ENCODE peak calls at places on chromosomes 6 and 20, in seven cellular contexts. G, M, K, C, U, L and B are unnamed samples.

GRCh38 chr20:43789593-43789992 is 62.8 kb upstream of the GTSF1L start:
- DNase-seq in G (no peak), M (no peak), K (no peak), C (no peak), U (no peak), L (peak; percentile 47), B (no peak)

GRCh38 chr6:167323111-167323510 is 1.8 kb upstream of the TTLL2 start:
- DNase-seq in G (no peak), M (no peak), K (no peak), C (no peak), U (no peak), L (no peak), B (no peak)

GRCh38 chr6:9502991-9503761 is 911.7 kb downstream of the TFAP2A start:
- DNase-seq in G (no peak), M (peak; percentile 88), K (peak; percentile 82), C (no peak), U (peak; percentile 60), L (peak; percentile 92), B (peak; percentile 17)

GRCh38 chr6:158852312-158853071 is 33.3 kb upstream of the EZR start:
- DNase-seq in G (no peak), M (no peak), K (no peak), C (no peak), U (no peak), L (no peak), B (no peak)

GRCh38 chr6:166509193-166509592 is 77.3 kb downstream of the RAMACL start:
- DNase-seq in G (no peak), M (no peak), K (no peak), C (no peak), U (no peak), L (no peak), B (no peak)

GRCh38 chr6:31660998-31661866 is 654 bp upstream of the C6orf47 start:
- DNase-seq in G (no peak), M (peak; percentile 70), K (peak; percentile 50), C (no peak), U (peak; percentile 32), L (peak; percentile 60), B (no peak)

GRCh38 chr6:95501032-95501904 is 76.1 kb upstream of the MANEA start:
- DNase-seq in G (no peak), M (no peak), K (no peak), C (no peak), U (no peak), L (no peak), B (no peak)

GRCh38 chr6:47859132-47859531 is 77.3 kb downstream of the OPN5 start:
- DNase-seq in G (no peak), M (no peak), K (no peak), C (no peak), U (no peak), L (no peak), B (no peak)

GRCh38 chr6:37602360-37602759 is 95.3 kb downstream of the MDGA1 start:
- DNase-seq in G (no peak), M (peak; percentile 43), K (peak; percentile 63), C (no peak), U (no peak), L (peak; percentile 28), B (no peak)

GRCh38 chr6:26025047-26025893 is 62.0 kb upstream of the HFE start:
- DNase-seq in G (peak; percentile 45), M (peak; percentile 80), K (peak; percentile 91), C (no peak), U (no peak), L (peak; percentile 79), B (no peak)

GRCh38 chr20:49856904-49857303 is 44.3 kb downstream of the SLC9A8 start:
- DNase-seq in G (no peak), M (no peak), K (no peak), C (no peak), U (no peak), L (no peak), B (no peak)

GRCh38 chr6:125129354-125129753 is 24.2 kb upstream of the TPD52L1 start:
- DNase-seq in G (no peak), M (no peak), K (no peak), C (no peak), U (no peak), L (no peak), B (no peak)

DNA sequence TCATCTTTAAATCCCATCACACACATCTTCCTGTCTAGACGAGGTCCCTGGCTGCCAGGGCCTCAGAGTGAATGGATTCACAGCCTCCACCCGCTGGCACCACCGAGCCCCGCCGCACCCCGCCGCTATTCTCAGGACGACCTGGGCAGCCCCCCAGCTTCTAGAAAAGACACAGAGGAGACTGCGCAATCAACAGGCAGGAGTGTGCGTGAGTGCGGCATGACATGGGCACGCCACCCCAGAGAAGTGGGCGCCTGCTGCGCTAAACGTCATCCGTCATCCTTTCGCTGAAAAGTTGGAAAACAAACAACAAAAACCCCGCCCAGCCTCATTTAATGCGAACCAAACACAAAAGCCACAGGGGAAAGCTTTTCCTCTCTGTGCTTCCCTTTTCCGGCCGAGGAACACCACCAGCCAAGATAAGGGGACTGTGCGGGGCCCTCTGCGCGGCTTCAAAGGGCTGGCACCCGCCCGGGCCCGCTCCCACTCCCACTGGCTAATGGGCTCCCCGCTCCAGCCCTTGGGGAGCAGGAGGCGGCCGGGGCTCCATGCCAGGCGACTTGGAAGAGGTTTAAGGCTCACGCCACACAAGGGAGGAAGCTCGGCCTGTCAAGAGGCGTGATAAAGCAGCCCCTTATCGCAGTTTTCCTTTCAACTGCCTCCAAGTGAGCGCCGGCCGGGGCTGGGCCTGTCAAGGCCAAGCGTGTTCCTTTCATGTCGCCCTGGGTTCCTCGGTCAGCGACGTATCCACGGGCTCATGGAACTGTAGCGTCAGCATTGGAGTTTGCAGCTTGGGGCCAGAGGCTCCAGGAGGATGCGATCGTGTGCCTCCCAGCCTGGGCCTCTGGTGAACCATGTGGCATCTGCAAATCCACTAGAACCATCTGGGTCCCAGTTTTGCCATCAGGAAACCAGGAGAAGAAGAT is 50.1 kb downstream of the NFATC2 start:
- DNase-seq in G (peak; percentile 71), M (peak; percentile 88), K (no peak), C (no peak), U (no peak), L (peak; percentile 50), B (no peak)
- H3K4me3 ChIP-seq in G (peak overlapping the region; percentile 45), M (no peak overlapping the region), K (no peak overlapping the region), C (no peak overlapping the region), U (no peak overlapping the region), L (no peak overlapping the region), B (no peak overlapping the region)

DNA sequence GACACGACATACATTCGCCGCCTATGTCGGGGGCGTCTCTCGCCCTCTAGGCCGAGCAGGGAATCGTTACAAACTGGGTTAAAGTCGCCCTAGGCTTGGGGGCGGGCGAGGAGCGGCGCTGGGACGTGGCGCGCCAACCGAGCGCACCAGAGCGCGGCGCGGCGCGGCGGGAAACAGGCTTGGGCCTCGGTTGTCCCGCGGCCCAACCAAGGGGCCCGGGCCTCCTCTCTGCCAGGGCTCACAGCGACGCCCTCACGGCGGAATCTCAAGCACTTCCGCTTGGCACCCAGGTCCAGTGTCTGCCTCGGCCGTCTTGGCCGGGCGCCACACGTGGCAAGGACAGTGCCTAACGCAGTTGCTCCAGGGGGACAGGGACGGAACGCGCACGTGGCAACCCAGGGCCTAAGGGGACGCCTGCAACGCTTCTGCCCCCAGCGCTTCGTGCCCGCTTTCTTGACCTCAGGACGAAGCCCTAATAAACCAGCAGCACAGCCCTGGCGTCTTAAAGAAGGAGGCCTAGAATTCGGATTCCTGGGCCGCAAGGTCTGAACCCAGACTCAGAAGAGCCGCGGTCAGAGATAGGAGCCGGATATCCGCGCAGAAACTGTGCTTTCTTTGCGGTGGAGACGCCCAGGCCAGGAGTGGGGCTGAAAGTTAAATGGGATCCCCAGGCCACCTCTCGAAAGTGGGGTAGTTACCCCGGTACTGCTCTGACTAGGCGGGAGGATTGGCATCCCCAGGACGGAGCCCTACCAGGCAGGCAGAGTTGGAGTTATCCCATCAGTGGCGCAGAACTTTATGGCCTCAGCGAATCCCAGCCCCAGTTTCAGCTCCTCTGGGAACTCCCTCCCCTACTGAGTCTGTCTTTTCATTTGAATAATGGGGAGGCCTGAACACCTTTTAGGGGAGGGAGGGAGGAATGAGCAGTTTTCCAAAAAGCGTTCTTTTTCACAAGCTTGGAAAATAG is 71.7 kb downstream of the NCR2 start:
- DNase-seq in G (peak; percentile 53), M (no peak), K (no peak), C (no peak), U (no peak), L (no peak), B (no peak)
- H3K4me3 ChIP-seq in G (no peak overlapping the region), M (no peak overlapping the region), K (no peak overlapping the region), C (no peak overlapping the region), U (no peak overlapping the region), L (no peak overlapping the region), B (no peak overlapping the region)

DNA sequence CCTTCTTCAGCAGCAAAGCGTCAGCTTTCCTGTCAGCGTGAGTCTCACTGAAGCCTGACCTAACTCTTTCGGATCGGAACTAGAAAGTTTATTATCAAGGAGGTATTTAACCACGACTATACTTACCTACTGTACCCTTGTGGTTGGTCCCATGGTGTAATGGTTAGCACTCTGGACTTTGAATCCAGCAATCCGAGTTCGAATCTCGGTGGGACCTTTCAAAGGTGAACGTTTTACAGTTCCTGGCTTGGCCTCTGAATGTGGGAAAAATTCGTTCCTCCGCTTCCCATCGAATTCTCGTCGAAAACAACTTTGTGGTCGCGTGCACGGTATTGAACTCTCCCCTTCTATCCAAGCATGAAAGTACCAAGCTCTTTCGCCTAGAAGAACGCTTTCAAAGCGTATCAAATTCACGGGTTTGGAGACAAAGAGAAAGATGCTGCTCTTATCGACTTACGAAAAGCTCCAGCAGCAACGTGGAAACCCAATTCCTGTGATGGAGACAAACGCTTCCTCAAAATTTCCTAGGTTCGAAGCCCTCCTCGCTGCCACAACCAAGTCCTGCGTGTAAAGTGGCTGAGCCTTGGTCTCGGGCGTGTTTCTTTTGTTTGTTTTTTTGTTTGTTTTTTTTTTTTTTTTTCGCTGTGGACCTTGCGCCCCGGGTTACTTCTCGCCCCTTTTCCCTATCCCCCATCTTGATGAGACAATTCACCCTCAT is 63.7 kb downstream of the GPX5 start:
- DNase-seq in G (no peak), M (peak; percentile 90), K (peak; percentile 95), C (no peak), U (peak; percentile 77), L (peak; percentile 98), B (peak; percentile 67)
- H3K4me3 ChIP-seq in G (no peak overlapping the region), M (peak overlapping the region; percentile 28), K (peak overlapping the region; percentile 35), C (no peak overlapping the region), U (peak overlapping the region; percentile 35), L (peak overlapping the region; percentile 30), B (peak overlapping the region; percentile 77)

DNA sequence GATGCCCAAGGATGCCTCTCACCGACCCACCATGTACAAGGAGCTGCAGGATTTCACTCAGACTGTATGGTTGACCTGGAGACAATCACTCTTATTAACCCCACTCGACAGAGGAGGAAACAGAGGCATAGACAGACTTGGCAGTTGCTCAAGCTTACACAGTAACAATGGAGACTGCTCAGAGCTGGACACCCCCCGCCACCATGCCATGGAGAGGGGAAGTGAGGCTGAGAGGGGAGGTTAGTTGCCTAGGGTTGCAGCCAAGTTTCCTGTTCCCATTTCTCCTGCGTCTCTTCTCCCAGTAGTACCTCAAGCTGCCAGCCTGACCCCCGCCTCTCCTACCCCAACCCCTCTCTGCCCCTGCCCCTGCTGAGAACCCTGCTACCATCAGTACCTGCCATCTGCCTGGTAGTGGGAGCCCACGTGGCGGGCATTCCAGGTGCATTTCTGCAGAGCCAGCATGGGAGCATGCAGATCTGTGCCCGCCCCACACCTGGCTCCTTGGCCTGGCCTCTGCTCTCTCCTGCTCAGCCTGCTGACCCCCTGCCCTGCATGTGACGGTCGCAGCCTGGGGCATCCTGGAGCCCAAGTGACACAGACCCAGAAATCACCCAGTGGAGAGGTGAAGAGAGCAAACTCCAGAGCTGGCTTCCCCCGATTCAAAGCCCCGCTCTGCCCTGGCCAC is 157.7 kb downstream of the PREX1 start:
- DNase-seq in G (no peak), M (no peak), K (no peak), C (no peak), U (no peak), L (no peak), B (no peak)
- H3K4me3 ChIP-seq in G (no peak overlapping the region), M (no peak overlapping the region), K (no peak overlapping the region), C (no peak overlapping the region), U (no peak overlapping the region), L (no peak overlapping the region), B (no peak overlapping the region)